ENCODE peak calls at places on chromosomes 5 and 9, in six cellular contexts. Z, U, B, S, P and D are unnamed samples.

GRCh38 chr9:133429641-133430161 is 7.5 kb downstream of the ADAMTS13 start:
- DNase-seq in U (peak; percentile 87), S (peak; percentile 88), P (peak; percentile 51), B (peak; percentile 9), Z (peak; percentile 90), D (peak; percentile 45)

GRCh38 chr5:8958602-8959001 is 587.3 kb downstream of the SEMA5A start:
- DNase-seq in U (no peak), Z (no peak), B (peak; percentile 10), P (no peak), S (no peak), D (no peak)

GRCh38 chr9:98375138-98375726 is 119.8 kb upstream of the TBC1D2 start:
- DNase-seq in B (peak; percentile 93), U (no peak), S (no peak), Z (peak; percentile 95), P (no peak), D (peak; percentile 34)

GRCh38 chr5:176446884-176447537 is 1.2 kb upstream of the FAF2 start:
- DNase-seq in Z (peak; percentile 17), B (no peak), P (peak; percentile 2), U (peak; percentile 43), S (no peak), D (no peak)

GRCh38 chr9:88370346-88370745 is 17.9 kb upstream of the SPIN1 start:
- DNase-seq in U (no peak), P (no peak), B (no peak), S (no peak), Z (no peak), D (peak; percentile 16)

GRCh38 chr9:123669355-123669754 is 260.6 kb downstream of the DENND1A start:
- DNase-seq in Z (no peak), U (no peak), B (no peak), P (peak; percentile 15), S (no peak), D (no peak)

GRCh38 chr9:108551030-108551964 is 304.5 kb downstream of the ACTL7B start:
- DNase-seq in B (peak; percentile 96), P (no peak), S (no peak), U (no peak), Z (no peak), D (peak; percentile 83)

GRCh38 chr9:19114680-19115270 is 12.1 kb upstream of the HAUS6 start:
- DNase-seq in Z (peak; percentile 32), B (peak; percentile 68), P (no peak), S (no peak), U (no peak), D (no peak)

GRCh38 chr9:106878943-106879916 is 16.3 kb downstream of the ZNF462 start:
- DNase-seq in B (peak; percentile 99), Z (no peak), S (no peak), P (peak; percentile 52), U (no peak), D (peak; percentile 98)

GRCh38 chr9:36877239-36877638 is 156.8 kb downstream of the PAX5 start:
- DNase-seq in B (no peak), U (no peak), P (no peak), Z (no peak), S (no peak), D (no peak)

GRCh38 chr9:38153152-38153909 is 84.3 kb upstream of the SHB start:
- DNase-seq in Z (no peak), P (no peak), S (no peak), B (no peak), U (no peak), D (no peak)
- H2AK5ac ChIP-seq in Z (no peak overlapping the region), P (peak overlapping the region; percentile 73), S (no peak overlapping the region), B (no peak overlapping the region), U (no peak overlapping the region), D (no peak overlapping the region)

GRCh38 chr9:89812556-89813181 is 207.9 kb downstream of the GADD45G start:
- DNase-seq in S (peak; percentile 17), U (no peak), P (no peak), Z (no peak), B (no peak), D (no peak)
- H2AK5ac ChIP-seq in S (peak overlapping the region; percentile 33), U (no peak overlapping the region), P (no peak overlapping the region), Z (no peak overlapping the region), B (no peak overlapping the region), D (peak overlapping the region; percentile 33)

DNA sequence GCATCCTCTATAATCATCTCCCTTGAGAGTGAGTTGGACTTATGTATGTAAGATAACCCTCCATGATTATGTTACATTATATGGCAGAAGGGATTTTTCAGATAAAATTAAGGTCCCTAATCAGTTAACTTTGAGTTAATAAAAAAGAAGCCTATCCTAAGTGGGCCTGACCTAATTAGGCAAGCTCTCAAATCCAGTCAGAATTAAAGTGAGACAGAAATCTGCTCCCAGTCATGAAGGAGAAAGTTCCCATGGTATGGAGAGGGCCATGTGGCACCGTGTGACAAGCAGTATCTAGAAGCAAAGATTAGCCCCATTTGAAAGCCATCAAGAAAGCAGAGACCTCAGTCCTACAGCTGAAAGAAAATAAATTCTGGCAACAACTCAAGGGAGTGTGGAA is 202.4 kb downstream of the PRELID2 start:
- DNase-seq in U (no peak), P (no peak), S (no peak), Z (no peak), B (no peak), D (no peak)
- H2AK5ac ChIP-seq in U (no peak overlapping the region), P (no peak overlapping the region), S (no peak overlapping the region), Z (no peak overlapping the region), B (no peak overlapping the region), D (no peak overlapping the region)

DNA sequence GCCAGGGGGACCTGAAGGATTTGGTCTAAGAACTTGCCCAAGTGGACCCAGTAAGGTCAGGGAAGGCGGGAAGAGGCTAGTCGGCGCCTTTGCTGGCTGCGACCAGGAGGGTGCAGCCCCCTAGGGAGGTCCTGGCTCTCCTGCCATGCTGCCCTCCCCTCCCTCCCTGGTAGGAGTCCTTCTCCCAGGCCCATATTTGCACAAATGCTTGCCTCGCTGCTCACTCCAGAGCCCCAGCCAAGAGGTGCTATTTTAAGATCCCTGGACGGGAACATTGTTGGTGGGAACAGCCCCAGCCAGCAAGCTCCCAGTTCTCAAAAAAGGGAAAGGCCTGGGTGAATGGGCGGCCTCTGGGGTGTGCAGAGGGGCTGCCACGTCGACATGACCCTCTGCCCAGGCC is 4.3 kb upstream of the IL17B start:
- DNase-seq in S (no peak), U (no peak), B (no peak), Z (no peak), P (no peak), D (peak; percentile 45)
- H2AK5ac ChIP-seq in S (no peak overlapping the region), U (no peak overlapping the region), B (peak overlapping the region; percentile 61), Z (no peak overlapping the region), P (no peak overlapping the region), D (no peak overlapping the region)

GRCh38 chr5:136043968-136044610 is 15.3 kb downstream of the TGFBI start:
- DNase-seq in S (no peak), B (no peak), Z (no peak), U (no peak), P (no peak), D (no peak)
- H2AK5ac ChIP-seq in S (no peak overlapping the region), B (peak overlapping the region; percentile 17), Z (no peak overlapping the region), U (no peak overlapping the region), P (no peak overlapping the region), D (peak overlapping the region; percentile 55)

GRCh38 chr9:95769909-95770433 is 105.5 kb upstream of the ERCC6L2 start:
- DNase-seq in U (no peak), Z (no peak), B (no peak), P (no peak), S (no peak), D (no peak)

GRCh38 chr9:95773061-95773433 is 102.4 kb upstream of the ERCC6L2 start:
- DNase-seq in B (peak; percentile 61), Z (no peak), S (no peak), P (no peak), U (no peak), D (no peak)

GRCh38 chr9:95770653-95771131 is 104.8 kb upstream of the ERCC6L2 start:
- DNase-seq in B (no peak), S (peak; percentile 68), P (peak; percentile 59), U (no peak), Z (peak; percentile 97), D (no peak)

GRCh38 chr9:95771556-95772280 is 103.8 kb upstream of the ERCC6L2 start:
- DNase-seq in P (peak; percentile 61), U (no peak), B (peak; percentile 39), Z (peak; percentile 64), S (no peak), D (peak; percentile 74)

GRCh38 chr9:95772320-95773060 is 103.0 kb upstream of the ERCC6L2 start:
- DNase-seq in Z (peak; percentile 85), U (peak; percentile 68), P (peak; percentile 53), S (peak; percentile 64), B (peak; percentile 65), D (peak; percentile 88)
- H2AK5ac ChIP-seq in Z (no peak overlapping the region), U (no peak overlapping the region), P (no peak overlapping the region), S (no peak overlapping the region), B (peak overlapping the region; percentile 4), D (no peak overlapping the region)

DNA sequence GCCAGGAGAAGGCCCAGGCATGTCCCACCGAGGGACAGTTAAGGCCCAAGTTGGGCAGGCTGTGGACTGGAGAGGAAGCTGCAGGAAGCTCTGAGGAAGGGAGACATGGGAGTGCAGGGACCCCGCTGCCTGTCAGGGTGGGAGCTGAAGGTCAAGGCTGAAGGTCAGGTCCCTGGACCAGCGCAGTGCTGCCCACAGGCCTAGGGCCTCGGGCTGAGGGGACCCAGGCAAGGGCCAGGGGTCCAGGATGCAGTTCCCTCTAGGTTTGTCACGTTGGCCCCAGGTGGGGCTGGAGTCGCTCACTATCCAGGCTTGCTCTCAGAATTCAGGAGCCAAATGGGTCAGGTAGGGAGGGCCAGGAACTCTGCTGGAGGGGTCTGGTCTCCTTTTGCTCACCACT is 76.7 kb upstream of the STXBP1 start:
- DNase-seq in U (no peak), S (no peak), P (no peak), B (no peak), Z (no peak), D (no peak)
- H2AK5ac ChIP-seq in U (no peak overlapping the region), S (no peak overlapping the region), P (peak overlapping the region; percentile 58), B (peak overlapping the region; percentile 76), Z (no peak overlapping the region), D (peak overlapping the region; percentile 86)

DNA sequence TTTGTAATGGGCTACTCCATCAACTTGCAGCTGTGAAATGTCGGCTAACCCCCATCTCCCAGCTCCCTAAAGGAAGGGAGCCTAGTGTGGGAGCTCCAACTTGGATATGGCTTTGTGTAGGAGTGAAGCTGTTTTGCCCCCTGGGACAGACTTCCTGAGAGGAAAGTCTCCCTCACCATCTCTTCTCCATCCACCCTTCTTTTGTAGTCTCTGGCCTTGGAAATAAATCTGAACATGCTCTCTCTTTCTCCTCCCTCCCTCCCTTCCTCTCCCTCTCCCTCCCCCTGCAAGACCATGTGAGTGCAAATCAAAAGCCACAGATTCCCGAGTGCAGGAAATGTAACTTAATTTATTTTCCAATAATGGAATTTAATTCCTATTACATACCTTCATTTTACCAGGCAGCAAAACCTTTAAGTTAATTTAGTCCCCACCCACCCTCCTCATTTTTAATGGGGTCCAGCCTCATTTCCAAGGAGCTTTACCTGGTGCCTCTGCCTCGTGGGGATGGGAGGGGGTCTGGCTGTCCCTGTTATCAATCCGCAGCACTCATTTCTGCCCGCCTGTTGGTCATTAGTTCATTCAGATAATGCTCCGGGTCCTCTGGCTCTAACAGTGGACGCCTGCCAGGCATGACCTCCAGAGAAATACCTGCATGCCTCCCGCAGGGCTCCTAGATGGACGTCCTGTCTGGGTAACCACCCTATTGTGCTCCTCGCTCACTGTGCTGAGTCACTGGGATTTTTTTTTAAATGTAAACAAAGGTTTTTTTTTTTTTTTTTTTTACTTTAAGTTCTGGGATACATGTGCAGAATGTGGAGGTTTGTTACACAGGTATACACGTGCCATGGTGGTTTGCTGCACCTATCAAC is 122.8 kb upstream of the TAF11L2 start:
- DNase-seq in Z (peak; percentile 83), P (no peak), U (peak; percentile 76), B (peak; percentile 56), S (peak; percentile 54), D (peak; percentile 61)
- H2AK5ac ChIP-seq in Z (no peak overlapping the region), P (no peak overlapping the region), U (no peak overlapping the region), B (peak overlapping the region; percentile 13), S (peak overlapping the region; percentile 29), D (peak overlapping the region; percentile 44)